ENCODE peak calls at places on chromosomes 1 and 21, in five cellular contexts. C is endothelial cell of umbilical vein, Q is HL-60, U is H1, A is K562. S is an unnamed sample.

GRCh38 chr1:67921725-67922489 is 88.6 kb upstream of the GNG12 start:
- DNase-seq in C (peak; percentile 96), Q (no peak), U (no peak), A (peak; percentile 41), S (no peak)

GRCh38 chr1:24910751-24911650 is 19.1 kb downstream of the RUNX3 start:
- DNase-seq in C (no peak), Q (no peak), U (no peak), A (no peak), S (peak; percentile 65)

GRCh38 chr21:35178812-35179211 is 129.7 kb upstream of the RUNX1 start:
- DNase-seq in C (peak; percentile 10), Q (no peak), U (no peak), A (no peak), S (no peak)

GRCh38 chr1:44819257-44819593 is 10.9 kb downstream of the BTBD19 start:
- DNase-seq in C (peak; percentile 76), Q (no peak), U (no peak), A (peak; percentile 45), S (peak; percentile 16)

GRCh38 chr1:2239384-2239985 is 11.4 kb downstream of the SKI start:
- DNase-seq in C (no peak), Q (no peak), U (no peak), A (no peak), S (no peak)

GRCh38 chr1:16209847-16210407 is 2.5 kb downstream of the ARHGEF19 start:
- DNase-seq in C (no peak), Q (no peak), U (no peak), A (no peak), S (no peak)

GRCh38 chr1:98962156-98962555 is 42.5 kb downstream of the PLPPR5 start:
- DNase-seq in C (no peak), Q (no peak), U (no peak), A (no peak), S (no peak)

GRCh38 chr1:185825556-185825955 is 91.4 kb downstream of the HMCN1 start:
- DNase-seq in C (no peak), Q (no peak), U (no peak), A (no peak), S (no peak)

GRCh38 chr1:230291731-230292620 is 134.2 kb downstream of the PGBD5 start:
- DNase-seq in C (no peak), Q (no peak), U (no peak), A (no peak), S (no peak)

GRCh38 chr1:155255243-155256100 is at the start of gene ENTREP3:
- DNase-seq in C (peak; percentile 90), Q (peak; percentile 75), U (peak; percentile 61), A (peak; percentile 94), S (peak; percentile 89)

GRCh38 chr1:95364546-95364945 is 130.5 kb downstream of the RWDD3 start:
- DNase-seq in C (no peak), Q (no peak), U (no peak), A (no peak), S (no peak)

GRCh38 chr1:176866011-176866410 is 298.5 kb downstream of the ASTN1 start:
- DNase-seq in C (no peak), Q (no peak), U (no peak), A (no peak), S (no peak)

GRCh38 chr21:45162809-45163208 is 88.4 kb downstream of the ADARB1 start:
- DNase-seq in C (no peak), Q (no peak), U (no peak), A (no peak), S (no peak)

GRCh38 chr1:21280011-21280471 is 10.2 kb downstream of the ECE1 start:
- DNase-seq in C (peak; percentile 92), Q (no peak), U (no peak), A (no peak), S (peak; percentile 52)

GRCh38 chr1:231636157-231636556 is 9.6 kb downstream of the DISC1 start:
- DNase-seq in C (peak; percentile 38), Q (no peak), U (no peak), A (no peak), S (no peak)

GRCh38 chr1:207282049-207282448 is 39.4 kb upstream of the CD55 start:
- DNase-seq in C (peak; percentile 96), Q (no peak), U (no peak), A (no peak), S (no peak)

GRCh38 chr1:177849130-177849529 is 120.7 kb downstream of the SEC16B start:
- DNase-seq in C (no peak), Q (no peak), U (no peak), A (no peak), S (no peak)

GRCh38 chr1:205834751-205835150 is 15.2 kb downstream of the PM20D1 start:
- DNase-seq in C (peak; percentile 7), Q (no peak), U (no peak), A (no peak), S (peak; percentile 42)

GRCh38 chr21:42332557-42332956 is 17.3 kb upstream of the TFF3 start:
- DNase-seq in C (no peak), Q (no peak), U (no peak), A (no peak), S (peak; percentile 51)

GRCh38 chr1:35573198-35573775 is at the start of gene TFAP2E:
- DNase-seq in C (peak; percentile 36), Q (no peak), U (no peak), A (no peak), S (peak; percentile 65)

GRCh38 chr1:8314346-8315280 is 3.3 kb upstream of the SLC45A1 start:
- DNase-seq in C (peak; percentile 76), Q (peak; percentile 50), U (peak; percentile 46), A (peak; percentile 75), S (peak; percentile 85)
- TF ChIP-seq POLR2AphosphoS5 in C (no peak), Q (no peak), U (no peak), A (no peak), S (no peak)

GRCh38 chr1:52404116-52404974 is at the start of the genes ORC1 and PRPF38A:
- DNase-seq in C (peak; percentile 97), Q (peak; percentile 97), U (peak; percentile 92), A (peak; percentile 94), S (peak; percentile 99)
- TF ChIP-seq CTCF in C (peak; percentile 75), Q (peak; percentile 25), U (peak; percentile 87), A (peak; percentile 95), S (peak; percentile 46)

DNA sequence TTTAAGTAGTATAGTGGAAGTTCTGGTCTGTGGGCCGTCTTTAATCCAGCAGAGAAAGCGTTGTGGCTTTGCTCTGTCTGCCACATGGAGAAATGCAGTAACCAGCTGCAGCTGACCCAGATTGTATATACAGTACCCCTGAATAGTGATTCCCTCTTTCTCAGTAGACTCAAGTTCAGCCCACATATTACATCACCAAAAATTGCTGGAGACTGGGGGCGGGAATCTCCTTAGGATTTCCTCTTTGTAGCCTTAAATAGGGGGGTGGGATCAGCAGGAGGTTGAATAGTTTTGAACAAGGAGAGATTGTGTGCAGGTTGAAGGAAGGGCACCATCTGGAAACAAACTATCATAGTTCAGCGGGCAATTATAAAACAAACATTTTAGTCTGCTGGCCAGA is at the start of gene ANGPTL1:
- DNase-seq in C (peak; percentile 71), Q (no peak), U (no peak), A (no peak), S (no peak)
- TF ChIP-seq POLR2AphosphoS5 in C (no peak), Q (no peak), U (no peak), A (no peak), S (peak; percentile 38)

GRCh38 chr1:23421343-23421742 is 3.2 kb downstream of the TCEA3 start:
- DNase-seq in C (no peak), Q (no peak), U (no peak), A (no peak), S (no peak)

GRCh38 chr1:23422955-23423354 is 1.6 kb downstream of the TCEA3 start:
- DNase-seq in C (no peak), Q (no peak), U (no peak), A (no peak), S (peak; percentile 25)

GRCh38 chr1:23420778-23421177 is 3.8 kb downstream of the TCEA3 start:
- DNase-seq in C (no peak), Q (no peak), U (no peak), A (no peak), S (no peak)

GRCh38 chr1:23422313-23422877 is 2.2 kb downstream of the TCEA3 start:
- DNase-seq in C (peak; percentile 50), Q (peak; percentile 37), U (no peak), A (peak; percentile 76), S (peak; percentile 89)

DNA sequence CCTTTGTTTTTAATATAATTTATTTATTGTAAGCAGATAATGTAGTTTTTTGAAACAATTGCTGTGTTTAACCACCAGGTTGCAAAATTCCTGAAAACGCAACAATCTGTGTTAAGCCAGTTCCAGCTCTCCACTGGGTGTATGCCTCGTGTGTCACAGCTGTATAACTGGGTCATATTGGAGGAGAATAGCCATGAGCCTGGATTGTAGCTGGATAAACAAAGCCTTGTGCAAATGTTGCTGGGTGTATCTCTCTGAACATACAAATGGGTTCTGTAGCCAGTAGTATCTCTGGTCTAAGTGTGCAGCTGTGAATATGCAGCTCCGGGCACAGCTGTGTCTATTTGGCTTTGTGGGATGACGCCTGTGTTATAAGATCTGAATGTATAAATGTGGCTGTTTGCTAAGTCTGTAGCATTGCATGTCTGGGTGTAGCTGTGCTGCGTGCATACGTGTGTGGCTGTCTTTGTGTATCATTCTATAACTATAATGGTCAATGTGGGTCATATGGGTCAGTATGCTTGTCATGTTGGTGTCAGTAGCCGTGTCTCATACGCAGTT is 2.7 kb downstream of the TCEA3 start:
- DNase-seq in C (no peak), Q (no peak), U (no peak), A (peak; percentile 51), S (peak; percentile 42)
- TF ChIP-seq CTCF in C (no peak), Q (no peak), U (no peak), A (peak; percentile 33), S (peak; percentile 60)

GRCh38 chr1:187689137-187689536 is 860.4 kb downstream of the PLA2G4A start:
- DNase-seq in C (peak; percentile 85), Q (no peak), U (no peak), A (no peak), S (no peak)
- TF ChIP-seq POLR2AphosphoS5 in C (no peak), Q (no peak), U (no peak), A (no peak), S (no peak)

S was measured in transverse colon.